ENCODE peak calls at places on chromosomes 3 and 15, in four cellular contexts. A is LHCN-M2, L is T-helper 2 cell, Z is EL. B is an unnamed sample.
A peak's percentile ranks its signal among the peaks of the same experiment; 100 is the strongest.

GRCh38 chr15:51874751-51875644 is 45.5 kb downstream of the TMOD3 start:
- DNase-seq in Z (peak; percentile 98), A (peak; percentile 99), L (no peak), B (peak; percentile 95)

GRCh38 chr3:123447749-123448502 is 964 bp downstream of the ADCY5 start:
- DNase-seq in A (no peak), Z (no peak), L (peak; percentile 20), B (no peak)

GRCh38 chr15:33612721-33613304 is 302.0 kb downstream of the RYR3 start:
- DNase-seq in Z (no peak), L (no peak), A (peak; percentile 9), B (no peak)

GRCh38 chr3:158659454-158660237 is 12.8 kb downstream of the LXN start:
- DNase-seq in Z (peak; percentile 71), A (peak; percentile 93), L (peak; percentile 22), B (peak; percentile 70)

GRCh38 chr3:147407107-147407494 is 758 bp upstream of the ZIC4 start:
- DNase-seq in Z (no peak), A (no peak), L (no peak), B (no peak)

GRCh38 chr15:81859737-81860516 is 185.9 kb downstream of the MEX3B start:
- DNase-seq in Z (no peak), A (no peak), L (no peak), B (no peak)

GRCh38 chr15:88932271-88932874 is 19.2 kb upstream of the MFGE8 start:
- DNase-seq in L (no peak), Z (no peak), A (no peak), B (no peak)

GRCh38 chr15:56215769-56216168 is 27.9 kb downstream of the RFX7 start:
- DNase-seq in L (no peak), Z (peak; percentile 54), A (peak; percentile 77), B (no peak)

GRCh38 chr15:39584662-39585393 is 3.9 kb downstream of the THBS1 start:
- DNase-seq in A (peak; percentile 43), Z (peak; percentile 28), L (no peak), B (peak; percentile 12)

GRCh38 chr3:165339753-165340152 is 143.6 kb upstream of the SLITRK3 start:
- DNase-seq in L (no peak), A (no peak), Z (no peak), B (peak; percentile 43)

GRCh38 chr3:82157952-82158351 is 396.5 kb upstream of the GBE1 start:
- DNase-seq in Z (peak; percentile 68), A (peak; percentile 28), L (no peak), B (peak; percentile 93)

GRCh38 chr3:126858887-126859286 is 124.0 kb upstream of the PLXNA1 start:
- DNase-seq in L (no peak), A (peak; percentile 74), Z (peak; percentile 98), B (peak; percentile 93)

GRCh38 chr3:135736740-135737139 is 228.8 kb upstream of the PPP2R3A start:
- DNase-seq in A (peak; percentile 19), L (no peak), Z (peak; percentile 45), B (peak; percentile 37)

GRCh38 chr15:32870240-32871033 is 152.6 kb downstream of the GREM1 start:
- DNase-seq in Z (peak; percentile 97), A (peak; percentile 99), L (no peak), B (peak; percentile 77)

GRCh38 chr15:90016721-90017120 is 15.6 kb downstream of the ZNF710 start:
- DNase-seq in A (no peak), L (no peak), Z (no peak), B (no peak)

GRCh38 chr3:50632450-50632849 is 15.5 kb downstream of the MAPKAPK3 start:
- DNase-seq in L (no peak), Z (peak; percentile 55), A (no peak), B (peak; percentile 50)

GRCh38 chr3:114450008-114450596 is 156.3 kb downstream of the TIGIT start:
- DNase-seq in L (no peak), A (peak; percentile 49), Z (no peak), B (no peak)

GRCh38 chr15:57185507-57186074 is 190.7 kb upstream of the CGNL1 start:
- DNase-seq in L (no peak), Z (no peak), A (no peak), B (no peak)

GRCh38 chr3:16407365-16407764 is 106.1 kb downstream of the RFTN1 start:
- DNase-seq in Z (no peak), A (no peak), L (no peak), B (no peak)

GRCh38 chr3:88141458-88142083 is 8.2 kb upstream of the C3orf38 start:
- DNase-seq in Z (peak; percentile 89), A (peak; percentile 95), L (no peak), B (peak; percentile 41)

GRCh38 chr15:66886686-66887273 is 178.6 kb upstream of the SMAD3 start:
- DNase-seq in L (no peak), Z (no peak), A (no peak), B (no peak)

B was measured in PC-3.